ENCODE peak calls at places on chromosome X, in eight cellular contexts. Q is AG10803; Y is NCI-H187; N is HEK293T; U is amniotic stem cell; F is astrocyte of the spinal cord; V is stimulated activated CD8-positive, alpha-beta memory T cell treated with anti-CD3 and anti-CD28 coated beads, Interleukin-7, amount 100 ng/mL, for 4 hours; Z is CD8-positive, alpha-beta T cell. C is an unnamed sample.
A peak's percentile ranks its signal among the peaks of the same experiment; 100 is the strongest.

GRCh38 chrX:111914398-111915092 is 38.6 kb downstream of the TRPC5OS start:
- DNase-seq in F (no peak), Z (no peak), N (no peak), Y (no peak), V (no peak), U (no peak), Q (peak; percentile 10), C (no peak)

GRCh38 chrX:112867570-112867969 is 26.9 kb upstream of the AMOT start:
- DNase-seq in N (peak; percentile 51), V (no peak), Y (no peak), Q (no peak), Z (no peak), F (no peak), U (no peak), C (no peak)

GRCh38 chrX:64187762-64188150 is 17.8 kb downstream of the AMER1 start:
- DNase-seq in Q (no peak), V (no peak), Z (no peak), N (no peak), F (no peak), U (no peak), Y (no peak), C (no peak)

GRCh38 chrX:53440101-53440500 is 5.9 kb upstream of the HSD17B10 start:
- DNase-seq in V (no peak), Z (no peak), U (no peak), N (no peak), Q (no peak), Y (no peak), F (no peak), C (no peak)

GRCh38 chrX:133897593-133898163 is 87.7 kb downstream of the GPC3 start:
- DNase-seq in Y (no peak), V (no peak), F (peak; percentile 5), N (no peak), Z (no peak), U (no peak), Q (no peak), C (no peak)

GRCh38 chrX:13023526-13024469 is 20.6 kb downstream of the FAM9C start:
- DNase-seq in Z (no peak), V (no peak), Y (no peak), U (no peak), F (no peak), Q (no peak), N (no peak), C (no peak)

GRCh38 chrX:130916636-130917422 is 13.8 kb upstream of the ENOX2 start:
- DNase-seq in U (no peak), Y (no peak), Q (peak; percentile 44), Z (peak; percentile 11), V (peak; percentile 6), F (peak; percentile 50), N (peak; percentile 79), C (peak; percentile 22)

GRCh38 chrX:34218063-34218462 is 85.9 kb upstream of the FAM47A start:
- DNase-seq in V (no peak), Q (no peak), Z (no peak), Y (no peak), U (no peak), N (no peak), F (no peak), C (no peak)

GRCh38 chrX:48794993-48795501 is 6.8 kb upstream of the HDAC6 start:
- DNase-seq in V (no peak), F (peak; percentile 39), Q (peak; percentile 84), Z (no peak), U (no peak), N (no peak), Y (no peak), C (no peak)